ENCODE peak calls at places on chromosomes 11 and 22, in seven cellular contexts. B, D, S, C, X, G and I are unnamed samples.

GRCh38 chr22:49310354-49310753 is 517.3 kb downstream of the BRD1 start:
- DNase-seq in B (no peak), D (no peak), S (no peak), C (no peak), X (no peak), G (no peak), I (no peak)

GRCh38 chr11:33716236-33716635 is 15.6 kb upstream of the C11orf91 start:
- DNase-seq in B (no peak), D (no peak), S (no peak), C (peak; percentile 78), X (peak; percentile 65), G (no peak), I (no peak)

GRCh38 chr11:32758291-32758690 is 36.2 kb downstream of the CCDC73 start:
- DNase-seq in B (no peak), D (no peak), S (no peak), C (peak; percentile 65), X (no peak), G (no peak), I (no peak)

GRCh38 chr11:69114811-69115523 is 40.8 kb upstream of the SMIM38 start:
- DNase-seq in B (no peak), D (no peak), S (no peak), C (no peak), X (no peak), G (no peak), I (no peak)

GRCh38 chr11:122163420-122163819 is 47.4 kb upstream of the BLID start:
- DNase-seq in B (no peak), D (no peak), S (no peak), C (no peak), X (peak; percentile 75), G (no peak), I (no peak)

GRCh38 chr11:612201-612960 is 3.4 kb downstream of the IRF7 start:
- DNase-seq in B (no peak), D (peak; percentile 47), S (peak; percentile 83), C (peak; percentile 40), X (peak; percentile 27), G (peak; percentile 68), I (no peak)

GRCh38 chr11:14358729-14359439 is at the start of gene RRAS2:
- DNase-seq in B (no peak), D (peak; percentile 82), S (peak; percentile 81), C (peak; percentile 85), X (peak; percentile 70), G (peak; percentile 88), I (no peak)

GRCh38 chr11:111299111-111300026 is 1.0 kb downstream of the POU2AF3 start:
- DNase-seq in B (no peak), D (peak; percentile 82), S (peak; percentile 73), C (peak; percentile 9), X (peak; percentile 25), G (peak; percentile 88), I (no peak)

GRCh38 chr11:44551456-44552139 is 13.9 kb upstream of the CD82 start:
- DNase-seq in B (no peak), D (no peak), S (no peak), C (no peak), X (no peak), G (no peak), I (no peak)

GRCh38 chr11:60981515-60981914 is 10.0 kb downstream of the CD6 start:
- DNase-seq in B (no peak), D (no peak), S (no peak), C (no peak), X (no peak), G (no peak), I (no peak)

GRCh38 chr22:17786435-17787158 is 12.3 kb upstream of the BID start:
- DNase-seq in B (no peak), D (no peak), S (peak; percentile 80), C (peak; percentile 15), X (peak; percentile 65), G (no peak), I (no peak)

GRCh38 chr11:67345949-67346819 is 7.2 kb downstream of the POLD4 start:
- DNase-seq in B (no peak), D (no peak), S (peak; percentile 66), C (peak; percentile 96), X (peak; percentile 82), G (no peak), I (no peak)

GRCh38 chr11:75384438-75385080 is 14.8 kb upstream of the RPS3 start:
- DNase-seq in B (no peak), D (peak; percentile 82), S (peak; percentile 85), C (peak; percentile 67), X (peak; percentile 73), G (peak; percentile 91), I (no peak)

GRCh38 chr11:17538054-17538453 is 6.2 kb downstream of the USH1C start:
- DNase-seq in B (no peak), D (no peak), S (no peak), C (no peak), X (no peak), G (no peak), I (no peak)

GRCh38 chr11:440065-441042 is 1.5 kb downstream of the ANO9 start:
- DNase-seq in B (no peak), D (no peak), S (peak; percentile 66), C (peak; percentile 34), X (peak; percentile 47), G (no peak), I (no peak)

GRCh38 chr11:16779436-16779835 is 41.0 kb downstream of the C11orf58 start:
- DNase-seq in B (no peak), D (no peak), S (peak; percentile 64), C (no peak), X (no peak), G (peak; percentile 69), I (no peak)

GRCh38 chr22:42560781-42561180 is 7.0 kb downstream of the SERHL2 start:
- DNase-seq in B (no peak), D (no peak), S (no peak), C (peak; percentile 33), X (peak; percentile 38), G (no peak), I (no peak)

GRCh38 chr11:41031571-41032060 is 427.8 kb downstream of the LRRC4C start:
- DNase-seq in B (no peak), D (no peak), S (no peak), C (no peak), X (no peak), G (no peak), I (no peak)

GRCh38 chr22:26977741-26978140 is 320.4 kb downstream of the MIAT start:
- DNase-seq in B (no peak), D (no peak), S (no peak), C (peak; percentile 17), X (no peak), G (no peak), I (no peak)

GRCh38 chr11:43987384-43988039 is 45.1 kb downstream of the C11orf96 start:
- DNase-seq in B (no peak), D (peak; percentile 100), S (peak; percentile 72), C (no peak), X (peak; percentile 84), G (peak; percentile 82), I (no peak)

GRCh38 chr11:76288166-76288978 is 82.1 kb upstream of the WNT11 start:
- DNase-seq in B (no peak), D (no peak), S (no peak), C (no peak), X (no peak), G (no peak), I (no peak)

GRCh38 chr11:702731-703461 is 3.1 kb upstream of the EPS8L2 start:
- DNase-seq in B (no peak), D (peak; percentile 35), S (peak; percentile 77), C (no peak), X (no peak), G (peak; percentile 92), I (no peak)

GRCh38 chr11:117831661-117832415 is 7.3 kb upstream of the FXYD2 start:
- DNase-seq in B (no peak), D (no peak), S (peak; percentile 4), C (no peak), X (no peak), G (no peak), I (no peak)

GRCh38 chr11:18080451-18080850 is 25.4 kb downstream of the SAAL1 start:
- DNase-seq in B (no peak), D (no peak), S (no peak), C (no peak), X (no peak), G (no peak), I (no peak)

DNA sequence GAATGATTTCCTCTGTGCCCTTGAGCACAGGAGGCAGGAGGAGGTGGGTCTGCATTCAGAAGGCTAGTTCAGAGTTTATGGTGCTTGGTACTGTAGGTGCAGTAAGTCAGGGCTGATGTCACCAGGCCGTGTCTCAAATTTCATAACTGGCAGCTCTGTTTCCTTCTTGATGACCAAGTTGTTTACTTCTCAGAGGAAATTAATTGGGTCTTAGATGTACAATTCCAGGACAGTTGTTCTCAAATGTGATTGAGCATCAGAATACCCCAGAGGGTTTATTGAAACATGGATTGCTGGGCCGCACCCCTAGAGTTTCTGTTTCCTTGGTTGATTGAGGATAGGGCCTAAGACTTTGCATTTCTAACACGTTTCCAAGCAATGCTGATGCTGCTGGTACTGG is 6.2 kb downstream of the AMOTL1 start:
- DNase-seq in B (no peak), D (no peak), S (no peak), C (peak; percentile 75), X (no peak), G (no peak), I (no peak)
- H3K4me3 ChIP-seq in B (no peak overlapping the region), D (no peak overlapping the region), S (no peak overlapping the region), C (no peak overlapping the region), X (no peak overlapping the region), G (no peak overlapping the region), I (no peak overlapping the region)

DNA sequence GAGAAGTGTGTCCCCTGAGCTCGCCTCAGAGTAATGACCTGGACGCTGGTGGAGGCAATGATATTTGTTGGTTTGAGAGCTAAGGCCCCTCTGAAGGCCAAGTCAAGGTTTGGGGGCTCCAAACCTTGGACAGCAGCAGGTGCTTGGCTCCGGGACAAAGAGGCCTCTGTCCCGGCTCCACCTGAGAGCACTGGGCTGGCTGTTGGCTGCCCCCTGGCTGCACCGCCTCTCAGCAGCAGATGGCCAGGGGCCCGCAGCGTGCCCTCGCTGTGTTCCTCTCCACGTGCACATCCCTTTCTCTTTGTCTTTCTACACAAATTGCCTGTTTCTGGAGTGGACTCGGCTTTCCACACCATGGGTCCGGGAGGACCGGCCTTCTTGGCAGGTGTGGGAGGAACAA is 301.3 kb downstream of the NTM start:
- DNase-seq in B (no peak), D (no peak), S (no peak), C (no peak), X (no peak), G (no peak), I (no peak)
- TF ChIP-seq CTCF in B (no peak), D (no peak), S (no peak), C (no peak), X (no peak), G (no peak), I (no peak)

GRCh38 chr22:37639771-37640590 is 512 bp downstream of the SH3BP1 start:
- DNase-seq in B (no peak), D (no peak), S (peak; percentile 47), C (peak; percentile 32), X (no peak), G (no peak), I (no peak)
- H3K4me3 ChIP-seq in B (peak overlapping the region; percentile 86), D (peak overlapping the region; percentile 47), S (peak overlapping the region; percentile 61), C (peak overlapping the region; percentile 95), X (peak overlapping the region; percentile 70), G (peak overlapping the region; percentile 62), I (peak overlapping the region; percentile 69)

GRCh38 chr11:135033545-135033944 is 621.5 kb upstream of the B3GAT1 start:
- DNase-seq in B (no peak), D (no peak), S (no peak), C (no peak), X (no peak), G (no peak), I (no peak)
- TF ChIP-seq CTCF in B (no peak), D (no peak), S (peak; percentile 22), C (no peak), X (no peak), G (peak; percentile 30), I (no peak)